ENCODE peak calls at places on chromosome 6, in seven cellular contexts. X is HFF-Myc, U is neural crest cell, O is Panc1, V is HL-60, J is GM13977, Q is GM20000. W is an unnamed sample.
A peak's percentile ranks its signal among the peaks of the same experiment; 100 is the strongest.

GRCh38 chr6:5190467-5190866 is 70.3 kb downstream of the LYRM4 start:
- DNase-seq in X (no peak), U (no peak), O (peak; percentile 45), V (no peak), J (no peak), Q (no peak), W (no peak)

GRCh38 chr6:123661105-123661891 is 24.5 kb upstream of the TRDN start:
- DNase-seq in X (no peak), U (no peak), O (no peak), V (no peak), J (no peak), Q (no peak), W (no peak)

GRCh38 chr6:137901454-137901853 is 34.4 kb downstream of the TNFAIP3 start:
- DNase-seq in X (no peak), U (no peak), O (no peak), V (no peak), J (no peak), Q (no peak), W (no peak)

GRCh38 chr6:144036064-144036873 is 28.2 kb upstream of the PLAGL1 start:
- DNase-seq in X (peak; percentile 35), U (no peak), O (no peak), V (peak; percentile 60), J (no peak), Q (peak; percentile 45), W (no peak)

GRCh38 chr6:130029163-130029562 is 10.8 kb downstream of the L3MBTL3 start:
- DNase-seq in X (no peak), U (no peak), O (no peak), V (no peak), J (no peak), Q (no peak), W (no peak)

GRCh38 chr6:2990179-2990931 is 9.3 kb upstream of the NQO2 start:
- DNase-seq in X (no peak), U (no peak), O (no peak), V (no peak), J (no peak), Q (no peak), W (peak; percentile 37)

GRCh38 chr6:144145546-144145945 is 4.8 kb upstream of the STX11 start:
- DNase-seq in X (no peak), U (no peak), O (no peak), V (no peak), J (no peak), Q (no peak), W (no peak)

GRCh38 chr6:90351696-90352095 is 55.1 kb upstream of the BACH2 start:
- DNase-seq in X (no peak), U (no peak), O (no peak), V (peak; percentile 56), J (no peak), Q (no peak), W (no peak)

DNA sequence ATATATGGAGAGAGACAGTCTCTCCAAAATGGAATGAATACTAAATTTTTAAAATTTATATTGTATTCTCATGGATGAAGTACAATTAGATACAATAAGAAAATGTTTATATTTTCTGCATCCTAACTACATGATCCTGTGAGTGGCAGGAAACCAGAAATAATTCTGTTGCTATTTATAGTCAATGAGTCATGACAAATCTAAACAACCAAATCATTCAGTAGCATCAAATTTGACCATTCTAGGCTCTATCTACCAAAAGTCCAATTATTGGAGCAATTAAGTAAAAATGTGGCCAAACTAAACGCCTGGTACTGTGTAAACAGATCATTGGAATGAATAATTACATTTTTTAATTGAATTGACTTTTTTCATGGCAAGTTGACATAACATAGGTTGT is 959.8 kb downstream of the EPHA7 start:
- DNase-seq in X (no peak), U (no peak), O (no peak), V (no peak), J (no peak), Q (no peak), W (no peak)
- TF ChIP-seq CTCF in X (no peak), U (no peak), O (no peak), V (no peak), J (no peak), Q (no peak), W (no peak)

GRCh38 chr6:127550403-127550802 is 26.6 kb upstream of the C6orf58 start:
- DNase-seq in X (no peak), U (no peak), O (no peak), V (no peak), J (no peak), Q (no peak), W (no peak)

GRCh38 chr6:127547215-127547614 is 28.1 kb upstream of the MTCL3 start:
- DNase-seq in X (no peak), U (no peak), O (no peak), V (no peak), J (no peak), Q (no peak), W (peak; percentile 37)

GRCh38 chr6:127547909-127548649 is 28.9 kb upstream of the C6orf58 start:
- DNase-seq in X (no peak), U (no peak), O (no peak), V (no peak), J (no peak), Q (no peak), W (no peak)
- TF ChIP-seq CTCF in X (no peak), U (no peak), O (peak; percentile 33), V (no peak), J (no peak), Q (no peak), W (no peak)

GRCh38 chr6:117771403-117771802 is 96.1 kb downstream of the NUS1 start:
- DNase-seq in X (no peak), U (no peak), O (no peak), V (peak; percentile 15), J (peak; percentile 19), Q (peak; percentile 53), W (no peak)

GRCh38 chr6:117781550-117781949 is 106.3 kb downstream of the NUS1 start:
- DNase-seq in X (no peak), U (no peak), O (no peak), V (no peak), J (no peak), Q (no peak), W (no peak)

DNA sequence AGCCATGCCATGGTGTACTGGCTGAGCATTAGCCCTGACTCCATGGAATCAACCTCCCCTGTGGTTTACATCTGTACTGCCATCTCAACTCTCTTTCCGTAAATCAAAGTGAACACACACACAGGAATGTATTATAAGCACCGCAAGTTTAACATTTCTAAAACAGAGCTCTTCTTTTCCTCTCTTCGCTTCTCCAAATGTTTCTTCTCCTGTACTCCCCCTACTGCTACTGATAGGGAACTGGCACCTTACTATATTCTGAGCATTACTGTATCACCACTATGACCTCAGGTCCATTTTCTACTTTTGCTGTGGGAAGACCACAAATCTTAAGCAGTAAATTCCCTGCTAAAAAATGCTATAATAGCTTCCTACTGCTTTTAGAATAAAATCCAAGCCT is 101.2 kb downstream of the NUS1 start:
- DNase-seq in X (no peak), U (no peak), O (no peak), V (no peak), J (no peak), Q (no peak), W (no peak)
- TF ChIP-seq CTCF in X (no peak), U (peak; percentile 50), O (peak; percentile 27), V (no peak), J (peak; percentile 35), Q (peak; percentile 5), W (peak; percentile 29)

GRCh38 chr6:39790772-39791171 is 1.4 kb upstream of the DAAM2 start:
- DNase-seq in X (no peak), U (no peak), O (no peak), V (no peak), J (no peak), Q (no peak), W (no peak)

GRCh38 chr6:39791850-39792500 is at the start of gene DAAM2:
- DNase-seq in X (no peak), U (peak; percentile 47), O (no peak), V (no peak), J (no peak), Q (peak; percentile 14), W (peak; percentile 60)

GRCh38 chr6:39793528-39793927 is 1.4 kb downstream of the DAAM2 start:
- DNase-seq in X (no peak), U (no peak), O (no peak), V (no peak), J (no peak), Q (no peak), W (no peak)

GRCh38 chr6:39792501-39793450 is 600 bp downstream of the DAAM2 start:
- DNase-seq in X (no peak), U (no peak), O (no peak), V (no peak), J (no peak), Q (no peak), W (no peak)

DNA sequence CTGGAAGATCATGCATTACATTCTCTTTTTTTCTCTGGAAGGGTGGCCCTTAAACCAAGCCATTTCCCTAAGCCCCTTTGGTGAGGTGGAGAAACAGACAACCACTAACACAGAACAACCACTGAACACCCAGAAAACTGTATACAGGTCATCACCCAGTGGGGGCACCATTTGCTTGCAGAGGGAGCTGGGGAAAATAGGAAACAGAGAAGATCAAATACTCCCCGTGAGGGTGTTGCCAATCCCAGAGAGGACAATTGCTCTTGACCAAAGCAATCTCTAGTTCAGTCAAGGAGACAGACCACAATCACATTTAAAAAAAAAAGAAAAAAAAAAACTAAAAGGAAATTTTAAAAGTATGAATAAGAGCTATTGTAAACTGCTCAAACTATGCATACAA is 865 bp upstream of the DAAM2 start:
- DNase-seq in X (no peak), U (no peak), O (no peak), V (no peak), J (no peak), Q (no peak), W (no peak)
- TF ChIP-seq CTCF in X (peak; percentile 25), U (no peak), O (peak; percentile 30), V (no peak), J (no peak), Q (no peak), W (no peak)

GRCh38 chr6:44044154-44044539 is 83.1 kb downstream of the MRPL14 start:
- DNase-seq in X (no peak), U (peak; percentile 12), O (no peak), V (no peak), J (no peak), Q (no peak), W (no peak)
- TF ChIP-seq CTCF in X (no peak), U (no peak), O (no peak), V (no peak), J (no peak), Q (no peak), W (no peak)

DNA sequence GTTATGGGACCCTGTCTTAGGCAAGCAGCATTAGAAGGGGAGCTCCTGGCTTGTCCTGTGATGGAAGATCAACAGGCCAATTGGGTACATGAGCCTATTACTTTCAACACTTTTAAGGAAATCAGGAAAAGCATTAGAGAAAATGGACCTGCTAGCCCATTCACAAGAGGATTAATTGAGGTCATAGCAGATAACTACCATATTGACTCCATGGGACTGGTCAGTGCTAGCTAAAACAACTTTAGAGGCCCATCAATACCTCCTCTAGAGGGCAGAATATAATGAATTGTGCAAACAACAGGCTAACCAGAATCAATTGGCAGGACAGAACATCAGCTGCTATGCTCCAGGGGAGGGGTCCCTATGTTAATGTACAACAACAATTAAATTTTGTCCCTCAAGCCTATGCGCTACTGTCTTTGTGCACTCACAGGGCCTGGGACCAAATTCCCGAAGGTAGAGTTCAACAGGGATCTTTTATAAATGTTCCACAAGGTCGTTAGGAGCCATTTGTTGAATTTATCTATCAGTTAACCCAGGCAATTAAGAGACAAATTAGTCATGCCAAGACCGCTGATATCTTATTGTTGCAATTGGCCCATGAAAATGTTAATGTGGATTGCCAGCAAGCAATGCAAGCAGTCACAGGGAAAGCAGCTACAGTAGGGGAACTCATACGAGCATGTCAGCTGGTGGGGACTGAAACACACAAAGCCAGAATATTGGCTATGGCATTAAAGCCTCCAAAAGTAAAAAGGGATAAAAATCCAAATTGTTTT is 106.6 kb upstream of the BTN3A2 start:
- DNase-seq in X (no peak), U (no peak), O (no peak), V (no peak), J (no peak), Q (no peak), W (no peak)
- TF ChIP-seq CTCF in X (peak; percentile 22), U (peak; percentile 42), O (peak; percentile 52), V (no peak), J (peak; percentile 44), Q (peak; percentile 12), W (no peak)